ENCODE peak calls at places on chromosomes 2 and 18, in eight cellular contexts. O, G, Q, S, U, Y, W and J are unnamed samples.

GRCh38 chr2:113370478-113371091 is 66.9 kb upstream of the ZNG1B start:
- DNase-seq in Y (peak), Q (peak), O (peak), S (peak), W (peak), G (peak), U (no peak), J (peak)

GRCh38 chr2:46841621-46842020 is 74.0 kb downstream of the MCFD2 start:
- DNase-seq in G (no peak), U (no peak), Q (no peak), W (peak), Y (no peak), S (no peak), O (no peak), J (no peak)

GRCh38 chr2:228767196-228767595 is 503.9 kb downstream of the PID1 start:
- DNase-seq in U (no peak), W (no peak), G (no peak), S (no peak), Y (no peak), O (peak), Q (no peak), J (no peak)

GRCh38 chr2:241443486-241444223 is 64.7 kb downstream of the STK25 start:
- DNase-seq in U (peak), S (peak), Y (peak), W (peak), O (peak), Q (peak), G (no peak), J (peak)

GRCh38 chr2:176107731-176108181 is 676 bp downstream of the HOXD11 start:
- DNase-seq in U (peak), S (no peak), Y (no peak), O (no peak), G (no peak), Q (no peak), W (no peak), J (no peak)

GRCh38 chr2:40318931-40319330 is 133.0 kb downstream of the SLC8A1 start:
- DNase-seq in G (no peak), S (no peak), W (no peak), O (no peak), Y (no peak), Q (no peak), U (no peak), J (no peak)

GRCh38 chr2:908568-908967 is 42.1 kb upstream of the SNTG2 start:
- DNase-seq in Q (no peak), U (no peak), S (no peak), O (no peak), Y (no peak), G (no peak), W (no peak), J (no peak)

GRCh38 chr2:100814453-100814852 is 5.5 kb upstream of the NPAS2 start:
- DNase-seq in O (no peak), G (no peak), W (peak), S (no peak), Y (no peak), Q (no peak), U (no peak), J (no peak)

GRCh38 chr18:74661690-74662089 is 64.0 kb downstream of the ZNF407 start:
- DNase-seq in W (no peak), Y (no peak), U (no peak), G (no peak), S (no peak), Q (no peak), O (no peak), J (no peak)

GRCh38 chr2:241895427-241895731 is 25.9 kb downstream of the RTP5 start:
- DNase-seq in W (no peak), U (no peak), G (no peak), Y (no peak), Q (no peak), S (no peak), O (no peak), J (no peak)